ENCODE peak calls at places on chromosomes 11 and 22, in seven cellular contexts. K, O, Y, C, W, U and F are unnamed samples.

GRCh38 chr11:3122775-3123201 is 42.3 kb downstream of the OSBPL5 start:
- DNase-seq in K (no peak), O (no peak), Y (no peak), C (no peak), W (no peak), U (no peak), F (no peak)

GRCh38 chr11:33970984-33971466 is 79.1 kb upstream of the LMO2 start:
- DNase-seq in K (peak; percentile 55), O (no peak), Y (peak; percentile 72), C (peak; percentile 64), W (peak; percentile 54), U (no peak), F (peak; percentile 76)

GRCh38 chr11:76805206-76805913 is 22.2 kb downstream of the TSKU start:
- DNase-seq in K (no peak), O (no peak), Y (no peak), C (no peak), W (peak; percentile 40), U (no peak), F (no peak)

GRCh38 chr22:50545522-50546325 is at the start of gene KLHDC7B:
- DNase-seq in K (no peak), O (no peak), Y (no peak), C (no peak), W (no peak), U (no peak), F (peak; percentile 60)

GRCh38 chr22:33330534-33330933 is 272.4 kb upstream of the SYN3 start:
- DNase-seq in K (no peak), O (no peak), Y (no peak), C (no peak), W (no peak), U (no peak), F (no peak)

GRCh38 chr11:118155781-118156530 is 3.3 kb upstream of the SCN4B start:
- DNase-seq in K (no peak), O (no peak), Y (no peak), C (no peak), W (no peak), U (no peak), F (no peak)

GRCh38 chr22:30804626-30805025 is 110.0 kb downstream of the OSBP2 start:
- DNase-seq in K (no peak), O (no peak), Y (no peak), C (no peak), W (no peak), U (no peak), F (no peak)

GRCh38 chr11:101436511-101437142 is 147.2 kb downstream of the TRPC6 start:
- DNase-seq in K (peak; percentile 12), O (no peak), Y (peak; percentile 10), C (peak; percentile 46), W (peak; percentile 21), U (no peak), F (peak; percentile 58)

GRCh38 chr11:70725786-70726185 is 327.5 kb downstream of the CTTN start:
- DNase-seq in K (no peak), O (no peak), Y (no peak), C (no peak), W (no peak), U (no peak), F (no peak)

GRCh38 chr11:130068986-130069683 is 559 bp upstream of the APLP2 start:
- DNase-seq in K (peak; percentile 47), O (no peak), Y (peak; percentile 90), C (peak; percentile 35), W (no peak), U (no peak), F (no peak)

GRCh38 chr22:35409783-35410662 is 10.1 kb downstream of the MCM5 start:
- DNase-seq in K (no peak), O (peak; percentile 91), Y (no peak), C (no peak), W (no peak), U (no peak), F (peak; percentile 93)

DNA sequence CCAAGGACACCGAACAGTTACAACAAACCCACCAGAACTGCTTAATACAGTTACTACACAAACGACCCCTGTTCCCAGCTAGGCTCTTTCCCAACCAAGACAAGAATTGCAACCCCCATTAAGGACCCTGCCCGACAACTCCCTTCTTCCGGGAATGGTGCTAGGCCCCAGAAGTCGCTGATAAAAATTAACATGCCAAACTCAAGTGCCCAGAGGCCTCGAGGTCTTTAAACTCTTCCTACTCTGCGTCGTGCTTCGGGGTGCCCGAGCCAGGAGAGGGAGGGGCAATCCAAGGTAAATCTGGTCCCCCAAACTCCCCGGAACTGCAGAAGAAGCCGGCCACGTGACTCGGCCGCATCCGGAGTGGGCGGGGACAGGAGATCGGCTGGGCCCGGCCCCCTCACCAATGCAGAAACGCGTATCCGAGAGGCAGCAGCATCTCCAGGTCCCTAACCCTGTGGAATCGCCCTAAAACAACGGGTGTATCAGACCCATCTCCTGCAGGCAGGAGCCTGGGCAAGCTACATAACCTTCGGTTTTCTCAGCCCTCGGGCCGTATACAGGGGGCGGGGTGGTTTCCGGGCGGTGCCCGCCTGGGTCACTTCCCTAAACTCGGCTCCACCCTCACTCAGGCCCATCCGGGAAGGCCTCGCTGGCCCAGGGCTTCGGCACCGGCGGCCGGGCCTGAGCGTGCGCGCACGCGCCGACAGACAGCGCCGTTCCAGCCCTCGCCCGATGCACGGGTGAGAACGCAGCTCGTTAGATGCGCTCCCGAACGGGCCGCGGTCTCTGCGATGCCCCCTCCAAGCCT is 1.1 kb downstream of the CFL1 start:
- DNase-seq in K (no peak), O (no peak), Y (peak; percentile 63), C (no peak), W (peak; percentile 65), U (no peak), F (peak; percentile 90)
- TF ChIP-seq POLR2A in K (peak; percentile 45), O (peak; percentile 79), Y (peak; percentile 76), C (no peak), W (peak; percentile 71), U (no peak), F (peak; percentile 65)

GRCh38 chr11:72231396-72232259 is 7.1 kb downstream of the INPPL1 start:
- DNase-seq in K (no peak), O (no peak), Y (no peak), C (no peak), W (no peak), U (no peak), F (no peak)
- TF ChIP-seq MAX in K (no peak), O (no peak), Y (no peak), C (no peak), W (no peak), U (no peak), F (no peak)

GRCh38 chr11:862704-863388 is 20.2 kb downstream of the TSPAN4 start:
- DNase-seq in K (no peak), O (no peak), Y (no peak), C (no peak), W (no peak), U (no peak), F (peak; percentile 62)

GRCh38 chr11:864928-865327 is 22.3 kb downstream of the TSPAN4 start:
- DNase-seq in K (no peak), O (no peak), Y (no peak), C (no peak), W (no peak), U (no peak), F (no peak)

GRCh38 chr11:863389-864117 is 20.9 kb downstream of the TSPAN4 start:
- DNase-seq in K (no peak), O (no peak), Y (no peak), C (no peak), W (no peak), U (no peak), F (no peak)

GRCh38 chr11:865512-866430 is 23.1 kb downstream of the TSPAN4 start:
- DNase-seq in K (no peak), O (no peak), Y (no peak), C (no peak), W (no peak), U (no peak), F (no peak)

GRCh38 chr11:864118-864827 is 21.6 kb downstream of the TSPAN4 start:
- DNase-seq in K (no peak), O (no peak), Y (no peak), C (no peak), W (no peak), U (no peak), F (no peak)
- TF ChIP-seq POLR2A in K (no peak), O (no peak), Y (no peak), C (no peak), W (peak; percentile 11), U (no peak), F (no peak)

DNA sequence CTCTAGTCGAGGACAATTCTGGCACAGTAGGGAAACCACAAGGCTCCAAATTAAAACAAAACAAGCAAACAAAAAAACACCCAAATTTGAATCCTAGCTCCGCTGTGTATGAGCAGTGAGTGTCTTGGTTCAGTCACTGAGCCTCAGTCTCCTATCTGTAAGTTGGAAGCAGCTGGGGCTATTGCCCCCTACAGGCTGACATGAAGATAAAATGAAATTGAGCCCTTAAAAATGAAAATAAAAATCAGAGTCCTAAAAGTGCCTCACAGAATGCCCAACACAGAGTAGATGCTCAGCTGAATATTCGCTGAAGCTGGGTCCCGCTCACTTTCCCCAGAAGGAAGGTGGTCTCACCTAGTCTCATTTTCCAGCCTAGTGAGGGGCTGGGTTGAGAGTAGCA is 65.2 kb downstream of the PDE2A start:
- DNase-seq in K (no peak), O (no peak), Y (peak; percentile 21), C (no peak), W (peak; percentile 59), U (no peak), F (peak; percentile 70)
- TF ChIP-seq MAX in K (no peak), O (no peak), Y (no peak), C (no peak), W (no peak), U (no peak), F (no peak)

GRCh38 chr11:17073370-17074027 is 4.0 kb downstream of the RPS13 start:
- DNase-seq in K (no peak), O (no peak), Y (no peak), C (no peak), W (no peak), U (no peak), F (no peak)
- TF ChIP-seq POLR2A in K (no peak), O (no peak), Y (peak; percentile 45), C (no peak), W (peak; percentile 71), U (peak; percentile 60), F (no peak)

GRCh38 chr11:1073851-1074243 is 827 bp upstream of the MUC2 start:
- DNase-seq in K (no peak), O (no peak), Y (no peak), C (no peak), W (no peak), U (no peak), F (no peak)

GRCh38 chr11:1072116-1072820 is 2.4 kb upstream of the MUC2 start:
- DNase-seq in K (peak; percentile 54), O (no peak), Y (peak; percentile 13), C (peak; percentile 32), W (peak; percentile 40), U (no peak), F (peak; percentile 41)

GRCh38 chr11:1074244-1075221 is at the start of gene MUC2:
- DNase-seq in K (no peak), O (no peak), Y (no peak), C (no peak), W (no peak), U (no peak), F (no peak)

GRCh38 chr11:1072821-1073231 is 1.8 kb upstream of the MUC2 start:
- DNase-seq in K (no peak), O (no peak), Y (no peak), C (no peak), W (no peak), U (no peak), F (no peak)

GRCh38 chr11:1073261-1073724 is 1.4 kb upstream of the MUC2 start:
- DNase-seq in K (peak; percentile 53), O (no peak), Y (peak; percentile 62), C (peak; percentile 4), W (no peak), U (no peak), F (peak; percentile 32)
- TF ChIP-seq MAX in K (peak; percentile 94), O (no peak), Y (peak; percentile 15), C (peak; percentile 90), W (no peak), U (peak; percentile 25), F (peak; percentile 68)